ENCODE peak calls at places on chromosome 17, in ten cellular contexts. M, S, G, Y, P, K, X, Q, I and W are unnamed samples.
A peak's percentile ranks its signal among the peaks of the same experiment; 100 is the strongest.

GRCh38 chr17:28888832-28889231 is 8.7 kb downstream of the FLOT2 start:
- DNase-seq in X (no peak), M (no peak), G (no peak), S (no peak), I (no peak), P (no peak), Y (no peak), K (no peak), Q (no peak), W (no peak)

GRCh38 chr17:1039511-1040215 is 42.7 kb downstream of the TIMM22 start:
- DNase-seq in Q (no peak), X (no peak), S (no peak), M (peak; percentile 41), G (no peak), P (peak; percentile 82), I (peak; percentile 28), K (peak; percentile 38), Y (peak; percentile 78), W (no peak)

GRCh38 chr17:42797067-42798007 is 1.2 kb downstream of the COA3 start:
- DNase-seq in Y (no peak), G (no peak), M (no peak), S (peak; percentile 60), Q (peak; percentile 74), I (peak; percentile 67), X (peak; percentile 37), P (no peak), K (no peak), W (no peak)

GRCh38 chr17:66378296-66378695 is 75.9 kb downstream of the PRKCA start:
- DNase-seq in X (no peak), I (no peak), S (no peak), M (no peak), Y (no peak), Q (no peak), G (no peak), K (no peak), P (no peak), W (no peak)

GRCh38 chr17:2054740-2055493 is at the start of gene HIC1:
- DNase-seq in P (peak; percentile 83), G (peak; percentile 74), Y (peak; percentile 77), M (peak; percentile 73), Q (peak; percentile 24), K (peak; percentile 85), I (peak; percentile 76), X (peak; percentile 51), S (peak; percentile 87), W (peak; percentile 78)

GRCh38 chr17:48770954-48771353 is 42.4 kb upstream of the HOXB13 start:
- DNase-seq in G (no peak), Q (no peak), S (no peak), Y (no peak), K (no peak), I (no peak), M (peak; percentile 16), X (no peak), P (no peak), W (no peak)

GRCh38 chr17:15392326-15392739 is 50.9 kb upstream of the TEKT3 start:
- DNase-seq in Q (no peak), M (peak; percentile 15), G (peak; percentile 15), S (no peak), K (peak; percentile 31), P (no peak), Y (no peak), I (no peak), X (no peak), W (no peak)

GRCh38 chr17:8126306-8127066 is 2.6 kb upstream of the HES7 start:
- DNase-seq in M (peak; percentile 49), P (no peak), S (no peak), K (peak; percentile 56), X (peak; percentile 68), G (peak; percentile 80), Q (no peak), I (peak; percentile 35), Y (peak; percentile 55), W (peak; percentile 58)

GRCh38 chr17:65172511-65173136 is 35.5 kb downstream of the RGS9 start:
- DNase-seq in G (no peak), X (no peak), Y (no peak), M (no peak), S (no peak), K (no peak), Q (no peak), P (no peak), I (no peak), W (no peak)

GRCh38 chr17:491086-492014 is 138.7 kb upstream of the RPH3AL start:
- DNase-seq in Q (peak; percentile 51), M (peak; percentile 74), Y (peak; percentile 51), P (peak; percentile 68), X (peak; percentile 18), I (peak; percentile 51), G (peak; percentile 56), S (peak; percentile 68), K (peak; percentile 72), W (no peak)

GRCh38 chr17:67322039-67322787 is 44.2 kb downstream of the PSMD12 start:
- DNase-seq in Y (no peak), K (no peak), G (no peak), I (no peak), Q (no peak), X (peak; percentile 62), M (peak; percentile 37), P (no peak), S (no peak), W (no peak)

GRCh38 chr17:55722742-55723487 is at the start of gene TMEM100:
- DNase-seq in I (no peak), Y (peak; percentile 39), M (peak; percentile 82), X (peak; percentile 54), S (no peak), G (no peak), Q (no peak), P (no peak), K (peak; percentile 48), W (no peak)

GRCh38 chr17:75680431-75680830 is 13.3 kb downstream of the SAP30BP start:
- DNase-seq in Q (no peak), K (no peak), G (no peak), X (no peak), I (no peak), S (no peak), P (peak; percentile 1), Y (no peak), M (no peak), W (no peak)
- TF ChIP-seq POLR2A in Q (no peak), K (no peak), G (no peak), X (no peak), I (no peak), S (no peak), P (no peak), Y (no peak), M (no peak), W (no peak)

GRCh38 chr17:36601303-36602029 is at the start of gene MRM1:
- DNase-seq in X (peak; percentile 97), G (peak; percentile 96), M (peak; percentile 97), Y (peak; percentile 93), P (peak; percentile 96), K (peak; percentile 92), S (peak; percentile 94), Q (peak; percentile 86), I (peak; percentile 94), W (peak; percentile 94)
- TF ChIP-seq POLR2A in X (peak; percentile 87), G (peak; percentile 97), M (peak; percentile 84), Y (peak; percentile 8), P (peak; percentile 68), K (peak; percentile 50), S (peak; percentile 48), Q (peak; percentile 86), I (peak; percentile 86), W (peak; percentile 91)

DNA sequence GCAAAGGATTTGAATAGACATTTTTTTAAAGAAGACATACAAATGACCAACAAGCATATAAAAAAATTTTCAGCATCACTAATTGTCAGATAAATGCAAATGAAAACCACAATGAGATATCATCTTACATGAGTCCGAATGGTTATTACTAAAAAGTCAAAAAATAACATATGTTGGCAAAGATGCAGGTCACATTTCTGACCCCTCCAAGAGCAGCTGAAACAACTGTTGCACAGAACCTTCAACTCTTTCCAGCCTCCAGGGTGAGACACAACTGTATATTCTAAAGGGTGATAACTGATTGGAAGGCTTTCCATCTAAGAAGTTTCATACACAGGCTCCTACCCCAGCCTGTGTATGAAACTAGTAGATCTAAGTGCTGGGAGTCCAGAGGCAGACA is 51.9 kb downstream of the SLFN5 start:
- DNase-seq in P (no peak), Q (no peak), S (no peak), G (no peak), M (no peak), K (no peak), X (no peak), I (no peak), Y (no peak), W (no peak)
- TF ChIP-seq POLR2A in P (no peak), Q (no peak), S (no peak), G (no peak), M (no peak), K (no peak), X (no peak), I (no peak), Y (no peak), W (no peak)

GRCh38 chr17:50426814-50427787 is 1.1 kb downstream of the ACSF2 start:
- DNase-seq in Q (peak; percentile 78), Y (no peak), K (no peak), I (no peak), M (peak; percentile 56), G (peak; percentile 84), P (no peak), S (peak; percentile 62), X (peak; percentile 71), W (peak; percentile 80)
- TF ChIP-seq POLR2A in Q (peak; percentile 73), Y (no peak), K (no peak), I (no peak), M (no peak), G (no peak), P (peak; percentile 16), S (peak; percentile 25), X (no peak), W (no peak)

DNA sequence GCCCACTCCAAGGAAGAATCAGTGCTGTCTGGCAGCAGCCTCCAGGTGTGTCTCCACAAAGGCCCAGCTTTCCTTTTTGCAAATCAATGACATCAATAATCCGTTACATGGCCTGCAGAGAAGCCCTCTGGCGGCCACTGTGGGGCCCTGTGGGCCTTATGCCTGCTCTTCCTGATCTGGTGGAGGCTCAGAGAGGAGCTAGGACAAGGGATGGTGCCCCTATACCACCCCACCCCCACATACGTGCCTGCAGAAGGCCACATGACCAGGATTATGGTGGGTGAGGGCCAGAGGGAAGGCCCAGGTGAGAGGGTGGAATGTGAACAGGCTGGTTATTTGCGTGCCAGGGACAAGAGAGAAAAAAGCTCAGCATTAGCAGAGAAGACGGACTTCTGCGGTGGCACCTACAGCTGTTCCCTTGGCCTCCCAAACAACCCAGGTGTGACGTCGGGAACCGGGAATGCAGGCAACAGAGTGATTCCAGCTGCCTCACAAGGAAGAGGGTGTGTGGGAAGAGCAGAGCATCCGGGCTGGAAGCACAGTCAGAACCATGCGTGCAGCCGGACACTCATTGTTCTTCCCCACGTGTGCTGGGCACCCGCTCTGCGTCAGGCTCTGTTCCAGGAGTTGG is 22.5 kb downstream of the EIF4A3 start:
- DNase-seq in K (no peak), M (no peak), S (no peak), P (no peak), I (no peak), G (peak; percentile 53), X (peak; percentile 35), Q (peak; percentile 75), Y (no peak), W (no peak)
- TF ChIP-seq POLR2A in K (no peak), M (no peak), S (no peak), P (no peak), I (no peak), G (no peak), X (no peak), Q (no peak), Y (no peak), W (no peak)

GRCh38 chr17:70968302-70968701 is 799.0 kb downstream of the KCNJ2 start:
- DNase-seq in Q (no peak), P (no peak), G (no peak), X (no peak), I (no peak), M (no peak), S (no peak), Y (no peak), K (no peak), W (no peak)
- TF ChIP-seq POLR2A in Q (no peak), P (no peak), G (no peak), X (no peak), I (no peak), M (no peak), S (no peak), Y (no peak), K (no peak), W (no peak)